ENCODE peak calls at places on chromosome 5, in nine cellular contexts. O is cardiac muscle cell; X is body of pancreas; Y is heart right ventricle; D is RWPE1; J is tibial artery; T is neural progenitor cell; B is small intestine; W is effector memory CD4-positive, alpha-beta T cell. M is an unnamed sample.

GRCh38 chr5:114055810-114056476 is 305.9 kb upstream of the KCNN2 start:
- DNase-seq in O (peak; percentile 69), X (peak; percentile 62), Y (peak; percentile 48), D (no peak), J (no peak), T (peak; percentile 56), B (no peak), W (no peak), M (no peak)

GRCh38 chr5:149913449-149914419 is 30.9 kb downstream of the PDE6A start:
- DNase-seq in O (no peak), X (no peak), Y (no peak), D (no peak), J (no peak), T (peak; percentile 32), B (no peak), W (no peak), M (no peak)

GRCh38 chr5:135024956-135025729 is 8.9 kb downstream of the PITX1 start:
- DNase-seq in O (no peak), X (no peak), Y (no peak), D (peak; percentile 98), J (no peak), T (no peak), B (peak; percentile 23), W (no peak), M (no peak)

GRCh38 chr5:148387325-148387724 is 3.6 kb downstream of the FBXO38 start:
- DNase-seq in O (no peak), X (no peak), Y (no peak), D (no peak), J (no peak), T (no peak), B (no peak), W (no peak), M (no peak)

GRCh38 chr5:87649455-87649854 is 236.7 kb upstream of the CCNH start:
- DNase-seq in O (no peak), X (no peak), Y (no peak), D (peak; percentile 10), J (no peak), T (no peak), B (no peak), W (no peak), M (no peak)

GRCh38 chr5:102975040-102975439 is 144.9 kb downstream of the GIN1 start:
- DNase-seq in O (no peak), X (no peak), Y (no peak), D (no peak), J (no peak), T (no peak), B (no peak), W (no peak), M (no peak)

GRCh38 chr5:151104795-151105194 is 24.0 kb upstream of the TNIP1 start:
- DNase-seq in O (no peak), X (no peak), Y (no peak), D (no peak), J (peak; percentile 58), T (no peak), B (peak; percentile 72), W (no peak), M (no peak)

GRCh38 chr5:151298063-151298462 is 5.5 kb downstream of the SLC36A3 start:
- DNase-seq in O (peak; percentile 47), X (peak; percentile 47), Y (no peak), D (peak; percentile 55), J (peak; percentile 35), T (peak; percentile 55), B (peak; percentile 60), W (no peak), M (no peak)

GRCh38 chr5:1551426-1551825 is 27.7 kb upstream of the LPCAT1 start:
- DNase-seq in O (no peak), X (no peak), Y (no peak), D (no peak), J (no peak), T (no peak), B (no peak), W (no peak), M (no peak)

GRCh38 chr5:37786855-37787254 is 53.0 kb downstream of the GDNF start:
- DNase-seq in O (no peak), X (no peak), Y (no peak), D (peak; percentile 50), J (no peak), T (no peak), B (no peak), W (no peak), M (no peak)

GRCh38 chr5:83306572-83307241 is 164.8 kb upstream of the VCAN start:
- DNase-seq in O (peak; percentile 1), X (peak; percentile 9), Y (no peak), D (peak; percentile 18), J (peak; percentile 71), T (no peak), B (peak; percentile 4), W (no peak), M (no peak)

GRCh38 chr5:173198049-173198448 is 37.0 kb downstream of the NKX2-5 start:
- DNase-seq in O (no peak), X (no peak), Y (no peak), D (no peak), J (no peak), T (no peak), B (no peak), W (no peak), M (no peak)

GRCh38 chr5:168109441-168109840 is 182.0 kb upstream of the WWC1 start:
- DNase-seq in O (no peak), X (no peak), Y (no peak), D (no peak), J (no peak), T (no peak), B (no peak), W (no peak), M (no peak)

GRCh38 chr5:543351-543750 is 19.1 kb upstream of the SLC9A3 start:
- DNase-seq in O (no peak), X (peak; percentile 2), Y (peak; percentile 5), D (no peak), J (no peak), T (no peak), B (no peak), W (no peak), M (no peak)

GRCh38 chr5:84383816-84384603 is 670 bp downstream of the EDIL3 start:
- DNase-seq in O (peak; percentile 50), X (peak; percentile 9), Y (peak; percentile 15), D (no peak), J (peak; percentile 22), T (peak; percentile 84), B (no peak), W (no peak), M (peak; percentile 62)

DNA sequence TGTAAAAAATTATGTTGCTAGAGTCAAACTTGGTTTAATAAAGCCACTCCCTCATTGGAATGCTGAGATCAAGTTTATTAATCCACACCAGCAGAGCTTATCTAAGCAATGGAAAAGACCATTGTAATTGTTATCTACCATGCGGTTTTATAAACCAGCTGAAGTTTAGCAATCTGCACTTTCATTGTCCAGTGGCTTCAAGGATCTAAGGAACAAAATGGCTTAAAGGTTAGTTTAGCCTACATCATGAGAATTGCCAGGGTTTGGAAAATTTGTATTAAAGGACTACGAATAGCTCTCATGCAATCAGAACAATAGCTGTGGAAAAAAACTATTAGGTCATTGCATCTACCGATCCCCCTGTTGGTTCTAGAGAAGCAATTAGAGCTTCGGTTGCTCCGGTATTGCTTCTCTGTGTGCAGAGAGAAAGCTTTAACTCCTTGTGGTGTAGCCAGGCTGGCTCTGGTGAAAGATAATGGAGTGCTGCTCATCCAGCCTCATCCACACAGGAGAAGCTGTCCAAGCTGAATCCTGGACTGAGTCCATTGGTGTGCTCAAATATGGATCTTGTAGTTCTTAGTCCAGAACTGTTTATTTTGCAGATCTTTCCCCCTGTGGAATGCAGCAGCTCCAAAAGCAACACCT is 86.3 kb upstream of the SLC12A2 start:
- DNase-seq in O (no peak), X (no peak), Y (no peak), D (no peak), J (no peak), T (peak; percentile 36), B (peak; percentile 64), W (no peak), M (peak; percentile 38)
- H3K27ac ChIP-seq in O (no peak overlapping the region), X (no peak overlapping the region), Y (no peak overlapping the region), D (no peak overlapping the region), J (no peak overlapping the region), T (no peak overlapping the region), B (no peak overlapping the region), W (no peak overlapping the region), M (no peak overlapping the region)

GRCh38 chr5:36614657-36615308 is 8.4 kb downstream of the SLC1A3 start:
- DNase-seq in O (no peak), X (no peak), Y (no peak), D (no peak), J (no peak), T (no peak), B (no peak), W (no peak), M (no peak)
- H3K27ac ChIP-seq in O (peak overlapping the region; percentile 65), X (no peak overlapping the region), Y (peak overlapping the region; percentile 26), D (no peak overlapping the region), J (no peak overlapping the region), T (no peak overlapping the region), B (no peak overlapping the region), W (no peak overlapping the region), M (no peak overlapping the region)

GRCh38 chr5:43859309-43859708 is 256.3 kb downstream of the NNT start:
- DNase-seq in O (no peak), X (no peak), Y (no peak), D (no peak), J (no peak), T (no peak), B (no peak), W (no peak), M (no peak)

GRCh38 chr5:43851741-43852140 is 248.8 kb downstream of the NNT start:
- DNase-seq in O (no peak), X (no peak), Y (no peak), D (no peak), J (no peak), T (no peak), B (no peak), W (no peak), M (no peak)

GRCh38 chr5:43852276-43852675 is 249.3 kb downstream of the NNT start:
- DNase-seq in O (peak; percentile 13), X (no peak), Y (no peak), D (no peak), J (no peak), T (no peak), B (no peak), W (no peak), M (no peak)

GRCh38 chr5:43855418-43855817 is 252.4 kb downstream of the NNT start:
- DNase-seq in O (no peak), X (no peak), Y (no peak), D (no peak), J (no peak), T (no peak), B (no peak), W (no peak), M (no peak)

GRCh38 chr5:43854697-43855292 is 251.8 kb downstream of the NNT start:
- DNase-seq in O (peak; percentile 51), X (no peak), Y (no peak), D (no peak), J (no peak), T (peak; percentile 73), B (no peak), W (no peak), M (no peak)
- H3K27ac ChIP-seq in O (peak overlapping the region; percentile 58), X (no peak overlapping the region), Y (no peak overlapping the region), D (no peak overlapping the region), J (no peak overlapping the region), T (peak overlapping the region; percentile 21), B (no peak overlapping the region), W (no peak overlapping the region), M (no peak overlapping the region)

DNA sequence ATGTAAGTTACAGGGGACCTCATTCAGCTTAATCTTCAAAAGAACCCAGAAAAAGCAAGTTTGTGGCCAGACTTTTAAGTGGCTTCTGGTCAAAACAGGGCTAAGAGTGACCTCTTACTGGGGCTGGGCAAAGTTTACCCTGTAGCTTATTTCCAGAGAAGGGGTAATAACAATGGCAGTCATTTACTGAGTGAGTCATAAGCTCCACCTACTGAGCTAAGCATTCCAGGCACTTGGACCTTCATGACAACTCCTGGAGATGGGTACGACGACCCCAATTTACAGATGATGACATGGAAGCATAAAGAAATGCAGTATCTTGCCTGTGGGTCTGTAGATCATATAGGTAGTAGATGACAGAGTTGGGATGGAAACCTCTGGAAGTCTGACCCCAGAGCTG is 4.7 kb upstream of the GPR151 start:
- DNase-seq in O (no peak), X (no peak), Y (no peak), D (no peak), J (no peak), T (no peak), B (peak; percentile 12), W (no peak), M (no peak)
- H3K27ac ChIP-seq in O (no peak overlapping the region), X (no peak overlapping the region), Y (no peak overlapping the region), D (no peak overlapping the region), J (no peak overlapping the region), T (no peak overlapping the region), B (no peak overlapping the region), W (no peak overlapping the region), M (no peak overlapping the region)

M was measured in substantia nigra.